ENCODE peak calls at places on chromosome 22, in ten cellular contexts. One of them, this sample, is unnamed.

GRCh38 chr22:46737105-46737975 is 712 bp downstream of the CERK start:
- DNase-seq in upper lobe of right lung: no peak
- DNase-seq in Caco-2: no peak
- DNase-seq in AG09319: no peak
- DNase-seq in activated effector memory CD4-positive, alpha-beta T cell treated with anti-CD3 and anti-CD28 coated beads, Interleukin-2, amount 50 U/mL, for 16 hours: peak; percentile 81
- DNase-seq in transverse colon: peak; percentile 59
- DNase-seq in A172: no peak
- DNase-seq in left lobe of liver: no peak
- DNase-seq in Panc1: no peak
- DNase-seq in esophagus squamous epithelium: no peak
- DNase-seq in this sample: no peak

GRCh38 chr22:44155115-44155514 is 25.6 kb upstream of the PARVG start:
- DNase-seq in upper lobe of right lung: no peak
- DNase-seq in Caco-2: no peak
- DNase-seq in AG09319: no peak
- DNase-seq in activated effector memory CD4-positive, alpha-beta T cell treated with anti-CD3 and anti-CD28 coated beads, Interleukin-2, amount 50 U/mL, for 16 hours: no peak
- DNase-seq in transverse colon: no peak
- DNase-seq in A172: no peak
- DNase-seq in left lobe of liver: no peak
- DNase-seq in Panc1: no peak
- DNase-seq in esophagus squamous epithelium: no peak
- DNase-seq in this sample: no peak

GRCh38 chr22:39242389-39242808 is 2.4 kb downstream of the PDGFB start:
- DNase-seq in upper lobe of right lung: no peak
- DNase-seq in Caco-2: no peak
- DNase-seq in AG09319: no peak
- DNase-seq in activated effector memory CD4-positive, alpha-beta T cell treated with anti-CD3 and anti-CD28 coated beads, Interleukin-2, amount 50 U/mL, for 16 hours: no peak
- DNase-seq in transverse colon: no peak
- DNase-seq in A172: no peak
- DNase-seq in left lobe of liver: no peak
- DNase-seq in Panc1: no peak
- DNase-seq in esophagus squamous epithelium: no peak
- DNase-seq in this sample: no peak

GRCh38 chr22:32558681-32559355 is 84.2 kb downstream of the FBXO7 start:
- DNase-seq in upper lobe of right lung: no peak
- DNase-seq in Caco-2: no peak
- DNase-seq in AG09319: peak; percentile 38
- DNase-seq in activated effector memory CD4-positive, alpha-beta T cell treated with anti-CD3 and anti-CD28 coated beads, Interleukin-2, amount 50 U/mL, for 16 hours: no peak
- DNase-seq in transverse colon: peak; percentile 82
- DNase-seq in A172: peak; percentile 87
- DNase-seq in left lobe of liver: no peak
- DNase-seq in Panc1: peak; percentile 42
- DNase-seq in esophagus squamous epithelium: no peak
- DNase-seq in this sample: no peak

GRCh38 chr22:37282385-37282677 is at the start of gene CYTH4:
- DNase-seq in upper lobe of right lung: peak; percentile 89
- DNase-seq in Caco-2: no peak
- DNase-seq in AG09319: no peak
- DNase-seq in activated effector memory CD4-positive, alpha-beta T cell treated with anti-CD3 and anti-CD28 coated beads, Interleukin-2, amount 50 U/mL, for 16 hours: peak; percentile 90
- DNase-seq in transverse colon: peak; percentile 80
- DNase-seq in A172: no peak
- DNase-seq in left lobe of liver: no peak
- DNase-seq in Panc1: no peak
- DNase-seq in esophagus squamous epithelium: no peak
- DNase-seq in this sample: no peak

GRCh38 chr22:19825904-19826618 is 28.6 kb downstream of the GNB1L start:
- DNase-seq in upper lobe of right lung: no peak
- DNase-seq in Caco-2: no peak
- DNase-seq in AG09319: no peak
- DNase-seq in activated effector memory CD4-positive, alpha-beta T cell treated with anti-CD3 and anti-CD28 coated beads, Interleukin-2, amount 50 U/mL, for 16 hours: no peak
- DNase-seq in transverse colon: no peak
- DNase-seq in A172: no peak
- DNase-seq in left lobe of liver: peak; percentile 73
- DNase-seq in Panc1: no peak
- DNase-seq in esophagus squamous epithelium: no peak
- DNase-seq in this sample: no peak

GRCh38 chr22:27952091-27952490 is 33.0 kb upstream of the PITPNB start:
- DNase-seq in upper lobe of right lung: no peak
- DNase-seq in Caco-2: no peak
- DNase-seq in AG09319: peak; percentile 46
- DNase-seq in activated effector memory CD4-positive, alpha-beta T cell treated with anti-CD3 and anti-CD28 coated beads, Interleukin-2, amount 50 U/mL, for 16 hours: no peak
- DNase-seq in transverse colon: no peak
- DNase-seq in A172: peak; percentile 21
- DNase-seq in left lobe of liver: no peak
- DNase-seq in Panc1: no peak
- DNase-seq in esophagus squamous epithelium: no peak
- DNase-seq in this sample: no peak

GRCh38 chr22:31286360-31287255 is 5.7 kb downstream of the PIK3IP1 start:
- DNase-seq in upper lobe of right lung: no peak
- DNase-seq in Caco-2: no peak
- DNase-seq in AG09319: no peak
- DNase-seq in activated effector memory CD4-positive, alpha-beta T cell treated with anti-CD3 and anti-CD28 coated beads, Interleukin-2, amount 50 U/mL, for 16 hours: peak; percentile 83
- DNase-seq in transverse colon: peak; percentile 56
- DNase-seq in A172: no peak
- DNase-seq in left lobe of liver: no peak
- DNase-seq in Panc1: no peak
- DNase-seq in esophagus squamous epithelium: peak; percentile 24
- DNase-seq in this sample: no peak

GRCh38 chr22:42623301-42623751 is 8.6 kb upstream of the POLDIP3 start:
- DNase-seq in upper lobe of right lung: no peak
- DNase-seq in Caco-2: no peak
- DNase-seq in AG09319: no peak
- DNase-seq in activated effector memory CD4-positive, alpha-beta T cell treated with anti-CD3 and anti-CD28 coated beads, Interleukin-2, amount 50 U/mL, for 16 hours: no peak
- DNase-seq in transverse colon: peak; percentile 86
- DNase-seq in A172: no peak
- DNase-seq in left lobe of liver: no peak
- DNase-seq in Panc1: no peak
- DNase-seq in esophagus squamous epithelium: no peak
- DNase-seq in this sample: no peak

GRCh38 chr22:42844756-42845155 is 12.3 kb downstream of the ARFGAP3 start:
- DNase-seq in upper lobe of right lung: no peak
- DNase-seq in Caco-2: peak; percentile 39
- DNase-seq in AG09319: no peak
- DNase-seq in activated effector memory CD4-positive, alpha-beta T cell treated with anti-CD3 and anti-CD28 coated beads, Interleukin-2, amount 50 U/mL, for 16 hours: no peak
- DNase-seq in transverse colon: no peak
- DNase-seq in A172: peak; percentile 59
- DNase-seq in left lobe of liver: no peak
- DNase-seq in Panc1: no peak
- DNase-seq in esophagus squamous epithelium: no peak
- DNase-seq in this sample: no peak

GRCh38 chr22:46088541-46089311 is 61.6 kb upstream of the PPARA start:
- DNase-seq in upper lobe of right lung: peak; percentile 73
- DNase-seq in Caco-2: peak; percentile 28
- DNase-seq in AG09319: no peak
- DNase-seq in activated effector memory CD4-positive, alpha-beta T cell treated with anti-CD3 and anti-CD28 coated beads, Interleukin-2, amount 50 U/mL, for 16 hours: no peak
- DNase-seq in transverse colon: no peak
- DNase-seq in A172: no peak
- DNase-seq in left lobe of liver: peak; percentile 82
- DNase-seq in Panc1: no peak
- DNase-seq in esophagus squamous epithelium: no peak
- DNase-seq in this sample: no peak

GRCh38 chr22:27993774-27994350 is 74.8 kb upstream of the PITPNB start:
- DNase-seq in upper lobe of right lung: peak; percentile 23
- DNase-seq in Caco-2: peak; percentile 15
- DNase-seq in AG09319: no peak
- DNase-seq in activated effector memory CD4-positive, alpha-beta T cell treated with anti-CD3 and anti-CD28 coated beads, Interleukin-2, amount 50 U/mL, for 16 hours: peak; percentile 50
- DNase-seq in transverse colon: peak; percentile 4
- DNase-seq in A172: no peak
- DNase-seq in left lobe of liver: peak; percentile 33
- DNase-seq in Panc1: no peak
- DNase-seq in esophagus squamous epithelium: no peak
- DNase-seq in this sample: no peak

GRCh38 chr22:31925056-31925455 is 19.3 kb upstream of the YWHAH start:
- DNase-seq in upper lobe of right lung: no peak
- DNase-seq in Caco-2: no peak
- DNase-seq in AG09319: no peak
- DNase-seq in activated effector memory CD4-positive, alpha-beta T cell treated with anti-CD3 and anti-CD28 coated beads, Interleukin-2, amount 50 U/mL, for 16 hours: no peak
- DNase-seq in transverse colon: no peak
- DNase-seq in A172: no peak
- DNase-seq in left lobe of liver: no peak
- DNase-seq in Panc1: no peak
- DNase-seq in esophagus squamous epithelium: no peak
- DNase-seq in this sample: no peak

GRCh38 chr22:22955866-22956535 is 68.4 kb downstream of the IGLL5 start:
- DNase-seq in upper lobe of right lung: peak; percentile 64
- DNase-seq in Caco-2: peak; percentile 65
- DNase-seq in AG09319: peak; percentile 29
- DNase-seq in activated effector memory CD4-positive, alpha-beta T cell treated with anti-CD3 and anti-CD28 coated beads, Interleukin-2, amount 50 U/mL, for 16 hours: peak; percentile 84
- DNase-seq in transverse colon: peak; percentile 73
- DNase-seq in A172: peak; percentile 22
- DNase-seq in left lobe of liver: peak; percentile 63
- DNase-seq in Panc1: no peak
- DNase-seq in esophagus squamous epithelium: no peak
- DNase-seq in this sample: peak; percentile 59

GRCh38 chr22:27212617-27213177 is 555.3 kb downstream of the MIAT start:
- DNase-seq in upper lobe of right lung: no peak
- DNase-seq in Caco-2: peak; percentile 63
- DNase-seq in AG09319: peak; percentile 98
- DNase-seq in activated effector memory CD4-positive, alpha-beta T cell treated with anti-CD3 and anti-CD28 coated beads, Interleukin-2, amount 50 U/mL, for 16 hours: no peak
- DNase-seq in transverse colon: peak; percentile 69
- DNase-seq in A172: peak; percentile 92
- DNase-seq in left lobe of liver: no peak
- DNase-seq in Panc1: no peak
- DNase-seq in esophagus squamous epithelium: no peak
- DNase-seq in this sample: no peak

GRCh38 chr22:47357086-47357485 is 594.6 kb downstream of the TBC1D22A start:
- DNase-seq in upper lobe of right lung: no peak
- DNase-seq in Caco-2: no peak
- DNase-seq in AG09319: no peak
- DNase-seq in activated effector memory CD4-positive, alpha-beta T cell treated with anti-CD3 and anti-CD28 coated beads, Interleukin-2, amount 50 U/mL, for 16 hours: peak; percentile 38
- DNase-seq in transverse colon: no peak
- DNase-seq in A172: no peak
- DNase-seq in left lobe of liver: peak; percentile 26
- DNase-seq in Panc1: no peak
- DNase-seq in esophagus squamous epithelium: no peak
- DNase-seq in this sample: no peak

GRCh38 chr22:43853328-43853931 is 8.9 kb downstream of the SULT4A1 start:
- DNase-seq in upper lobe of right lung: peak; percentile 44
- DNase-seq in Caco-2: peak; percentile 25
- DNase-seq in AG09319: no peak
- DNase-seq in activated effector memory CD4-positive, alpha-beta T cell treated with anti-CD3 and anti-CD28 coated beads, Interleukin-2, amount 50 U/mL, for 16 hours: peak; percentile 46
- DNase-seq in transverse colon: no peak
- DNase-seq in A172: no peak
- DNase-seq in left lobe of liver: no peak
- DNase-seq in Panc1: no peak
- DNase-seq in esophagus squamous epithelium: no peak
- DNase-seq in this sample: no peak

GRCh38 chr22:36870250-36870649 is 9.4 kb downstream of the NCF4 start:
- DNase-seq in upper lobe of right lung: peak; percentile 55
- DNase-seq in Caco-2: no peak
- DNase-seq in AG09319: no peak
- DNase-seq in activated effector memory CD4-positive, alpha-beta T cell treated with anti-CD3 and anti-CD28 coated beads, Interleukin-2, amount 50 U/mL, for 16 hours: no peak
- DNase-seq in transverse colon: no peak
- DNase-seq in A172: peak; percentile 40
- DNase-seq in left lobe of liver: no peak
- DNase-seq in Panc1: no peak
- DNase-seq in esophagus squamous epithelium: no peak
- DNase-seq in this sample: no peak

GRCh38 chr22:29706991-29707390 is 12.8 kb upstream of the CABP7 start:
- DNase-seq in upper lobe of right lung: no peak
- DNase-seq in Caco-2: no peak
- DNase-seq in AG09319: no peak
- DNase-seq in activated effector memory CD4-positive, alpha-beta T cell treated with anti-CD3 and anti-CD28 coated beads, Interleukin-2, amount 50 U/mL, for 16 hours: no peak
- DNase-seq in transverse colon: no peak
- DNase-seq in A172: no peak
- DNase-seq in left lobe of liver: no peak
- DNase-seq in Panc1: no peak
- DNase-seq in esophagus squamous epithelium: no peak
- DNase-seq in this sample: no peak

GRCh38 chr22:20031732-20032406 is 11.0 kb downstream of the TANGO2 start:
- DNase-seq in upper lobe of right lung: no peak
- DNase-seq in Caco-2: no peak
- DNase-seq in AG09319: no peak
- DNase-seq in activated effector memory CD4-positive, alpha-beta T cell treated with anti-CD3 and anti-CD28 coated beads, Interleukin-2, amount 50 U/mL, for 16 hours: peak; percentile 82
- DNase-seq in transverse colon: peak; percentile 61
- DNase-seq in A172: no peak
- DNase-seq in left lobe of liver: no peak
- DNase-seq in Panc1: no peak
- DNase-seq in esophagus squamous epithelium: no peak
- DNase-seq in this sample: no peak

GRCh38 chr22:37507731-37508130 is 11.5 kb downstream of the CARD10 start:
- DNase-seq in upper lobe of right lung: peak; percentile 61
- DNase-seq in Caco-2: no peak
- DNase-seq in AG09319: no peak
- DNase-seq in activated effector memory CD4-positive, alpha-beta T cell treated with anti-CD3 and anti-CD28 coated beads, Interleukin-2, amount 50 U/mL, for 16 hours: no peak
- DNase-seq in transverse colon: no peak
- DNase-seq in A172: no peak
- DNase-seq in left lobe of liver: no peak
- DNase-seq in Panc1: no peak
- DNase-seq in esophagus squamous epithelium: no peak
- DNase-seq in this sample: no peak

GRCh38 chr22:44627521-44628139 is 74.4 kb upstream of the PRR5 start:
- DNase-seq in upper lobe of right lung: peak; percentile 51
- DNase-seq in Caco-2: no peak
- DNase-seq in AG09319: no peak
- DNase-seq in activated effector memory CD4-positive, alpha-beta T cell treated with anti-CD3 and anti-CD28 coated beads, Interleukin-2, amount 50 U/mL, for 16 hours: no peak
- DNase-seq in transverse colon: no peak
- DNase-seq in A172: no peak
- DNase-seq in left lobe of liver: no peak
- DNase-seq in Panc1: no peak
- DNase-seq in esophagus squamous epithelium: no peak
- DNase-seq in this sample: no peak

GRCh38 chr22:26547426-26547825 is 35.2 kb upstream of the TFIP11 start:
- DNase-seq in upper lobe of right lung: no peak
- DNase-seq in Caco-2: no peak
- DNase-seq in AG09319: no peak
- DNase-seq in activated effector memory CD4-positive, alpha-beta T cell treated with anti-CD3 and anti-CD28 coated beads, Interleukin-2, amount 50 U/mL, for 16 hours: peak; percentile 65
- DNase-seq in transverse colon: no peak
- DNase-seq in A172: no peak
- DNase-seq in left lobe of liver: no peak
- DNase-seq in Panc1: no peak
- DNase-seq in esophagus squamous epithelium: no peak
- DNase-seq in this sample: no peak

GRCh38 chr22:35301370-35301874 is 1.7 kb downstream of the TOM1 start:
- DNase-seq in upper lobe of right lung: peak; percentile 84
- DNase-seq in Caco-2: peak; percentile 85
- DNase-seq in AG09319: peak; percentile 98
- DNase-seq in activated effector memory CD4-positive, alpha-beta T cell treated with anti-CD3 and anti-CD28 coated beads, Interleukin-2, amount 50 U/mL, for 16 hours: no peak
- DNase-seq in transverse colon: peak; percentile 39
- DNase-seq in A172: peak; percentile 11
- DNase-seq in left lobe of liver: peak; percentile 83
- DNase-seq in Panc1: peak; percentile 30
- DNase-seq in esophagus squamous epithelium: no peak
- DNase-seq in this sample: peak; percentile 93

GRCh38 chr22:39994046-39994565 is 648 bp upstream of the FAM83F start:
- DNase-seq in upper lobe of right lung: no peak
- DNase-seq in Caco-2: no peak
- DNase-seq in AG09319: no peak
- DNase-seq in activated effector memory CD4-positive, alpha-beta T cell treated with anti-CD3 and anti-CD28 coated beads, Interleukin-2, amount 50 U/mL, for 16 hours: peak; percentile 76
- DNase-seq in transverse colon: no peak
- DNase-seq in A172: no peak
- DNase-seq in left lobe of liver: no peak
- DNase-seq in Panc1: no peak
- DNase-seq in esophagus squamous epithelium: no peak
- DNase-seq in this sample: no peak

GRCh38 chr22:36759481-36760159 is 16.3 kb downstream of the IFT27 start:
- DNase-seq in upper lobe of right lung: peak; percentile 43
- DNase-seq in Caco-2: no peak
- DNase-seq in AG09319: no peak
- DNase-seq in activated effector memory CD4-positive, alpha-beta T cell treated with anti-CD3 and anti-CD28 coated beads, Interleukin-2, amount 50 U/mL, for 16 hours: no peak
- DNase-seq in transverse colon: no peak
- DNase-seq in A172: no peak
- DNase-seq in left lobe of liver: no peak
- DNase-seq in Panc1: no peak
- DNase-seq in esophagus squamous epithelium: no peak
- DNase-seq in this sample: no peak

GRCh38 chr22:44210721-44211120 is 30.0 kb downstream of the PARVG start:
- DNase-seq in upper lobe of right lung: no peak
- DNase-seq in Caco-2: no peak
- DNase-seq in AG09319: peak; percentile 63
- DNase-seq in activated effector memory CD4-positive, alpha-beta T cell treated with anti-CD3 and anti-CD28 coated beads, Interleukin-2, amount 50 U/mL, for 16 hours: no peak
- DNase-seq in transverse colon: no peak
- DNase-seq in A172: no peak
- DNase-seq in left lobe of liver: peak; percentile 8
- DNase-seq in Panc1: no peak
- DNase-seq in esophagus squamous epithelium: no peak
- DNase-seq in this sample: no peak

GRCh38 chr22:37244114-37244921 is at the start of gene RAC2:
- DNase-seq in upper lobe of right lung: peak; percentile 91
- DNase-seq in Caco-2: peak; percentile 18
- DNase-seq in AG09319: no peak
- DNase-seq in activated effector memory CD4-positive, alpha-beta T cell treated with anti-CD3 and anti-CD28 coated beads, Interleukin-2, amount 50 U/mL, for 16 hours: peak; percentile 96
- DNase-seq in transverse colon: peak; percentile 92
- DNase-seq in A172: peak; percentile 65
- DNase-seq in left lobe of liver: peak; percentile 60
- DNase-seq in Panc1: no peak
- DNase-seq in esophagus squamous epithelium: peak; percentile 47
- DNase-seq in this sample: no peak

This sample was measured in HepG2.